ENCODE peak calls at places on chromosomes 1 and 21, in eight cellular contexts. K is GM13977, S is endothelial cell of umbilical vein, U is cardiac fibroblast, A is Calu3, P is AG10803, W is thoracic aorta, J is fibroblast of mammary gland. X is an unnamed sample.

GRCh38 chr1:66834926-66835325 is 33.9 kb upstream of the INSL5 start:
- DNase-seq in J (peak; percentile 17), K (no peak), S (no peak), A (no peak), P (no peak), U (no peak), W (no peak), X (no peak)

GRCh38 chr1:27795601-27796000 is 22.6 kb downstream of the STX12 start:
- DNase-seq in W (no peak), K (no peak), U (no peak), A (no peak), S (no peak), J (no peak), P (no peak), X (no peak)

GRCh38 chr1:235566092-235566491 is 61.8 kb upstream of the B3GALNT2 start:
- DNase-seq in U (no peak), A (no peak), S (no peak), W (no peak), K (no peak), P (no peak), J (no peak), X (no peak)

GRCh38 chr1:59061876-59062275 is 235.0 kb upstream of the FGGY start:
- DNase-seq in U (peak; percentile 98), S (peak; percentile 94), W (peak; percentile 68), K (no peak), J (peak; percentile 96), P (peak; percentile 97), A (no peak), X (no peak)

GRCh38 chr1:115229016-115229415 is 109.0 kb downstream of the NGF start:
- DNase-seq in A (no peak), S (no peak), U (no peak), J (no peak), K (no peak), W (no peak), P (no peak), X (no peak)

GRCh38 chr1:155084722-155085503 is 6.3 kb downstream of the EFNA3 start:
- DNase-seq in P (peak; percentile 89), U (peak; percentile 95), K (peak; percentile 97), W (peak; percentile 82), S (peak; percentile 96), A (peak; percentile 97), J (peak; percentile 88), X (peak; percentile 84)

GRCh38 chr1:77271851-77272250 is 10.0 kb upstream of the AK5 start:
- DNase-seq in U (peak; percentile 73), S (peak; percentile 82), P (peak; percentile 56), K (no peak), J (peak; percentile 83), A (no peak), W (no peak), X (no peak)

GRCh38 chr1:183470147-183470960 is 1.9 kb upstream of the SMG7 start:
- DNase-seq in S (peak; percentile 79), J (peak; percentile 61), A (peak; percentile 94), U (peak; percentile 76), W (peak; percentile 67), K (peak; percentile 61), P (peak; percentile 62), X (peak; percentile 47)

GRCh38 chr1:41378999-41379740 is 17.9 kb downstream of the FOXO6 start:
- DNase-seq in A (no peak), U (no peak), P (no peak), S (no peak), J (no peak), K (no peak), W (no peak), X (no peak)

GRCh38 chr1:183926978-183927377 is 110.5 kb downstream of the COLGALT2 start:
- DNase-seq in J (peak; percentile 27), A (no peak), K (no peak), S (no peak), U (peak; percentile 69), P (peak; percentile 12), W (no peak), X (no peak)

GRCh38 chr1:205276334-205277065 is 45.0 kb downstream of the NUAK2 start:
- DNase-seq in U (no peak), S (no peak), K (no peak), A (no peak), P (no peak), J (no peak), W (no peak), X (no peak)

GRCh38 chr1:67754526-67754920 is 69.5 kb downstream of the GADD45A start:
- DNase-seq in S (peak; percentile 20), A (no peak), U (no peak), J (no peak), K (no peak), P (no peak), W (no peak), X (no peak)

GRCh38 chr1:157304271-157304670 is 166.1 kb upstream of the ETV3 start:
- DNase-seq in U (no peak), J (no peak), A (no peak), S (no peak), K (no peak), P (no peak), W (no peak), X (no peak)

GRCh38 chr1:223364685-223365382 is 858 bp upstream of the SUSD4 start:
- DNase-seq in J (no peak), U (no peak), W (no peak), A (peak; percentile 26), K (no peak), P (no peak), S (no peak), X (peak; percentile 40)

GRCh38 chr1:119729044-119729443 is 17.3 kb downstream of the PHGDH start:
- DNase-seq in W (no peak), A (no peak), K (no peak), U (no peak), P (no peak), J (no peak), S (no peak), X (no peak)

GRCh38 chr1:225866061-225866844 is 15.9 kb downstream of the TMEM63A start:
- DNase-seq in U (peak; percentile 78), K (no peak), P (peak; percentile 35), S (peak; percentile 57), J (peak; percentile 76), A (no peak), W (no peak), X (no peak)

GRCh38 chr1:227234998-227235405 is 83.3 kb downstream of the CDC42BPA start:
- DNase-seq in P (peak; percentile 64), A (peak; percentile 70), S (peak; percentile 79), J (peak; percentile 76), U (peak; percentile 81), W (no peak), K (peak; percentile 27), X (no peak)

GRCh38 chr1:19149736-19150135 is 60.3 kb downstream of the UBR4 start:
- DNase-seq in A (no peak), J (no peak), S (no peak), K (no peak), W (no peak), P (no peak), U (no peak), X (no peak)

GRCh38 chr1:178931843-178932551 is 61.1 kb upstream of the ANGPTL1 start:
- DNase-seq in P (peak; percentile 83), K (no peak), S (no peak), W (peak; percentile 74), U (peak; percentile 87), J (peak; percentile 93), A (no peak), X (no peak)

GRCh38 chr1:77543822-77544448 is 138.5 kb downstream of the ZZZ3 start:
- DNase-seq in S (no peak), A (no peak), W (no peak), J (no peak), P (no peak), K (no peak), U (peak; percentile 40), X (no peak)

GRCh38 chr1:118151312-118151937 is 33.6 kb downstream of the SPAG17 start:
- DNase-seq in S (peak; percentile 65), P (peak; percentile 65), K (peak; percentile 14), U (peak; percentile 78), W (no peak), A (peak; percentile 37), J (peak; percentile 71), X (peak; percentile 67)

GRCh38 chr1:25616080-25616931 is at the start of gene MAN1C1:
- DNase-seq in U (peak; percentile 57), P (peak; percentile 62), S (peak; percentile 80), K (peak; percentile 96), A (peak; percentile 87), W (peak; percentile 47), J (peak; percentile 61), X (peak; percentile 82)
- TF ChIP-seq CTCF in U (peak; percentile 11), P (peak; percentile 26), S (peak; percentile 26), K (peak; percentile 21), A (peak; percentile 37), W (peak; percentile 45), J (no peak), X (no peak)

GRCh38 chr1:230773396-230774033 is 26.3 kb downstream of the CAPN9 start:
- DNase-seq in A (no peak), S (no peak), K (no peak), U (no peak), W (no peak), J (no peak), P (no peak), X (no peak)
- TF ChIP-seq CTCF in A (no peak), S (no peak), K (no peak), U (no peak), W (no peak), J (no peak), P (no peak), X (no peak)

GRCh38 chr1:112877741-112878140 is 78.3 kb downstream of the SLC16A1 start:
- DNase-seq in U (no peak), K (no peak), W (no peak), A (no peak), J (no peak), P (no peak), S (no peak), X (no peak)

GRCh38 chr1:112876315-112876714 is 79.7 kb downstream of the SLC16A1 start:
- DNase-seq in K (no peak), P (no peak), S (no peak), J (no peak), U (no peak), A (no peak), W (no peak), X (no peak)

GRCh38 chr1:112881742-112882127 is 74.3 kb downstream of the SLC16A1 start:
- DNase-seq in J (peak; percentile 74), W (no peak), P (no peak), K (no peak), A (no peak), S (no peak), U (no peak), X (no peak)

GRCh38 chr1:112879834-112880233 is 76.2 kb downstream of the SLC16A1 start:
- DNase-seq in P (no peak), S (no peak), K (no peak), U (no peak), J (no peak), W (no peak), A (no peak), X (no peak)

DNA sequence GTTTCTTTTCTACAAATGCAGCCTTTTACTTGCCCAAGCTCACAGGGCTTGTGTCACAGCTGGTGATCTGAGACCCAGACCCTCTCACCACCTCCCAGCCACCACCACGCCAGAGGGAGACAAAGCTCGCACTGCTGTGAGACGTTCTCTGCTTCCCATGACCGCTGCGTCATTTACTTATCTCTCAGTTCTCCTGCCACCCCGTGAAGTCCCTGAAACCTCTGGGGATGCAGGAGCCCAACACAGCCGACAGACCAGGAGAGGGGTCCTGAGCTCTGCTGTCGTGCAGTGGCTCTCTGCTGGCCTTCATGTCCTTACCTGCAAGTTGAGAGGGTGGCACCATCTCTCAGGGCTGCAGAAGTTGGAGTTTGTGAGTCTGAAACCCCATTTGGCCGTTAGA is 77.7 kb downstream of the SLC16A1 start:
- DNase-seq in K (no peak), J (no peak), W (no peak), U (no peak), A (no peak), P (no peak), S (no peak), X (no peak)
- TF ChIP-seq CTCF in K (no peak), J (no peak), W (no peak), U (no peak), A (no peak), P (no peak), S (no peak), X (no peak)

GRCh38 chr21:31108969-31109368 is 70.7 kb upstream of the KRTAP19-8 start:
- DNase-seq in K (peak; percentile 40), U (peak; percentile 45), S (no peak), P (peak; percentile 13), A (no peak), J (peak; percentile 31), W (no peak), X (no peak)
- TF ChIP-seq CTCF in K (peak; percentile 23), U (peak; percentile 10), S (no peak), P (peak; percentile 39), A (no peak), J (peak; percentile 35), W (no peak), X (no peak)